ENCODE peak calls at places on chromosomes 11 and 22, in eight cellular contexts. One of them, this sample, is unnamed.
A peak's percentile ranks its signal among the peaks of the same experiment; 100 is the strongest.

GRCh38 chr22:23225724-23226496 is 45.6 kb downstream of the BCR start:
- DNase-seq in effector CD4-positive, alpha-beta T cell: no peak
- DNase-seq in pulmonary artery endothelial cell: no peak
- DNase-seq in stimulated activated CD4-positive, alpha-beta T cell treated with anti-CD3 and anti-CD28 coated beads, Interleukin-1b, Interleukin-23, amount 100 ng/mL, for 1 hour: no peak
- DNase-seq in right lobe of liver: no peak
- DNase-seq in AML-193: no peak
- DNase-seq in RKO: no peak
- DNase-seq in HS-27A: peak; percentile 38
- DNase-seq in this sample: peak; percentile 42

GRCh38 chr11:8263109-8263768 is 439 bp downstream of the LMO1 start:
- DNase-seq in effector CD4-positive, alpha-beta T cell: no peak
- DNase-seq in pulmonary artery endothelial cell: no peak
- DNase-seq in stimulated activated CD4-positive, alpha-beta T cell treated with anti-CD3 and anti-CD28 coated beads, Interleukin-1b, Interleukin-23, amount 100 ng/mL, for 1 hour: no peak
- DNase-seq in right lobe of liver: peak; percentile 35
- DNase-seq in AML-193: no peak
- DNase-seq in RKO: no peak
- DNase-seq in HS-27A: no peak
- DNase-seq in this sample: no peak

GRCh38 chr22:18970180-18970947 is 34.3 kb upstream of the PRODH start:
- DNase-seq in effector CD4-positive, alpha-beta T cell: no peak
- DNase-seq in pulmonary artery endothelial cell: no peak
- DNase-seq in stimulated activated CD4-positive, alpha-beta T cell treated with anti-CD3 and anti-CD28 coated beads, Interleukin-1b, Interleukin-23, amount 100 ng/mL, for 1 hour: no peak
- DNase-seq in right lobe of liver: no peak
- DNase-seq in AML-193: no peak
- DNase-seq in RKO: no peak
- DNase-seq in HS-27A: no peak
- DNase-seq in this sample: no peak

GRCh38 chr11:1625541-1625940 is 3.6 kb upstream of the KRTAP5-4 start:
- DNase-seq in effector CD4-positive, alpha-beta T cell: no peak
- DNase-seq in pulmonary artery endothelial cell: no peak
- DNase-seq in stimulated activated CD4-positive, alpha-beta T cell treated with anti-CD3 and anti-CD28 coated beads, Interleukin-1b, Interleukin-23, amount 100 ng/mL, for 1 hour: no peak
- DNase-seq in right lobe of liver: no peak
- DNase-seq in AML-193: no peak
- DNase-seq in RKO: no peak
- DNase-seq in HS-27A: no peak
- DNase-seq in this sample: no peak

GRCh38 chr11:66598993-66599392 is 6.0 kb downstream of the CCS start:
- DNase-seq in effector CD4-positive, alpha-beta T cell: no peak
- DNase-seq in pulmonary artery endothelial cell: no peak
- DNase-seq in stimulated activated CD4-positive, alpha-beta T cell treated with anti-CD3 and anti-CD28 coated beads, Interleukin-1b, Interleukin-23, amount 100 ng/mL, for 1 hour: no peak
- DNase-seq in right lobe of liver: peak; percentile 61
- DNase-seq in AML-193: no peak
- DNase-seq in RKO: no peak
- DNase-seq in HS-27A: no peak
- DNase-seq in this sample: no peak

GRCh38 chr11:45649544-45650165 is 15.8 kb downstream of the CHST1 start:
- DNase-seq in effector CD4-positive, alpha-beta T cell: no peak
- DNase-seq in pulmonary artery endothelial cell: no peak
- DNase-seq in stimulated activated CD4-positive, alpha-beta T cell treated with anti-CD3 and anti-CD28 coated beads, Interleukin-1b, Interleukin-23, amount 100 ng/mL, for 1 hour: no peak
- DNase-seq in right lobe of liver: no peak
- DNase-seq in AML-193: no peak
- DNase-seq in RKO: no peak
- DNase-seq in HS-27A: no peak
- DNase-seq in this sample: no peak

GRCh38 chr11:1073261-1073724 is 1.4 kb upstream of the MUC2 start:
- DNase-seq in effector CD4-positive, alpha-beta T cell: no peak
- DNase-seq in pulmonary artery endothelial cell: peak; percentile 27
- DNase-seq in stimulated activated CD4-positive, alpha-beta T cell treated with anti-CD3 and anti-CD28 coated beads, Interleukin-1b, Interleukin-23, amount 100 ng/mL, for 1 hour: no peak
- DNase-seq in right lobe of liver: peak; percentile 67
- DNase-seq in AML-193: no peak
- DNase-seq in RKO: no peak
- DNase-seq in HS-27A: no peak
- DNase-seq in this sample: no peak

GRCh38 chr11:71931245-71931602 is 2.4 kb downstream of the RNF121 start:
- DNase-seq in effector CD4-positive, alpha-beta T cell: no peak
- DNase-seq in pulmonary artery endothelial cell: no peak
- DNase-seq in stimulated activated CD4-positive, alpha-beta T cell treated with anti-CD3 and anti-CD28 coated beads, Interleukin-1b, Interleukin-23, amount 100 ng/mL, for 1 hour: no peak
- DNase-seq in right lobe of liver: no peak
- DNase-seq in AML-193: no peak
- DNase-seq in RKO: no peak
- DNase-seq in HS-27A: no peak
- DNase-seq in this sample: no peak

GRCh38 chr22:47199261-47199948 is 437.0 kb downstream of the TBC1D22A start:
- DNase-seq in effector CD4-positive, alpha-beta T cell: no peak
- DNase-seq in pulmonary artery endothelial cell: no peak
- DNase-seq in stimulated activated CD4-positive, alpha-beta T cell treated with anti-CD3 and anti-CD28 coated beads, Interleukin-1b, Interleukin-23, amount 100 ng/mL, for 1 hour: no peak
- DNase-seq in right lobe of liver: no peak
- DNase-seq in AML-193: no peak
- DNase-seq in RKO: no peak
- DNase-seq in HS-27A: no peak
- DNase-seq in this sample: no peak